ENCODE peak calls at places on chromosomes 16 and 17, in eight cellular contexts. One of them, this sample, is unnamed.

GRCh38 chr16:46620265-46621005 is 744 bp downstream of the SHCBP1 start:
- DNase-seq in stimulated activated CD4-positive, alpha-beta T cell treated with anti-CD3 and anti-CD28 coated beads, Interleukin-2, amount 100 ng/mL, for 48 hours: no peak
- DNase-seq in GM04503: no peak
- DNase-seq in activated CD4-positive, CD25-positive, alpha-beta regulatory T cell treated with anti-CD3 and anti-CD28 coated beads, Interleukin-2, amount 50 U/mL, for 16 hours: no peak
- DNase-seq in NCI-H1105: no peak
- DNase-seq in A172: peak
- DNase-seq in AG10803: no peak
- DNase-seq in NCI-H1092: no peak
- DNase-seq in this sample: no peak

GRCh38 chr17:39114744-39115534 is 36.5 kb downstream of the PLXDC1 start:
- DNase-seq in A172: peak
- DNase-seq in NCI-H1105: no peak
- DNase-seq in AG10803: peak
- DNase-seq in activated CD4-positive, CD25-positive, alpha-beta regulatory T cell treated with anti-CD3 and anti-CD28 coated beads, Interleukin-2, amount 50 U/mL, for 16 hours: no peak
- DNase-seq in stimulated activated CD4-positive, alpha-beta T cell treated with anti-CD3 and anti-CD28 coated beads, Interleukin-2, amount 100 ng/mL, for 48 hours: no peak
- DNase-seq in NCI-H1092: no peak
- DNase-seq in GM04503: no peak
- DNase-seq in this sample: no peak

GRCh38 chr16:49472598-49472997 is 99.0 kb downstream of the C16orf78 start:
- DNase-seq in NCI-H1092: peak
- DNase-seq in stimulated activated CD4-positive, alpha-beta T cell treated with anti-CD3 and anti-CD28 coated beads, Interleukin-2, amount 100 ng/mL, for 48 hours: no peak
- DNase-seq in A172: no peak
- DNase-seq in AG10803: no peak
- DNase-seq in activated CD4-positive, CD25-positive, alpha-beta regulatory T cell treated with anti-CD3 and anti-CD28 coated beads, Interleukin-2, amount 50 U/mL, for 16 hours: no peak
- DNase-seq in GM04503: no peak
- DNase-seq in NCI-H1105: peak
- DNase-seq in this sample: no peak

GRCh38 chr17:81687770-81688541 is 4.1 kb downstream of the HGS start:
- DNase-seq in NCI-H1105: no peak
- DNase-seq in AG10803: no peak
- DNase-seq in A172: no peak
- DNase-seq in GM04503: no peak
- DNase-seq in stimulated activated CD4-positive, alpha-beta T cell treated with anti-CD3 and anti-CD28 coated beads, Interleukin-2, amount 100 ng/mL, for 48 hours: no peak
- DNase-seq in NCI-H1092: no peak
- DNase-seq in activated CD4-positive, CD25-positive, alpha-beta regulatory T cell treated with anti-CD3 and anti-CD28 coated beads, Interleukin-2, amount 50 U/mL, for 16 hours: no peak
- DNase-seq in this sample: no peak

GRCh38 chr17:49955157-49955556 is 13.8 kb upstream of the DLX4 start:
- DNase-seq in NCI-H1092: no peak
- DNase-seq in activated CD4-positive, CD25-positive, alpha-beta regulatory T cell treated with anti-CD3 and anti-CD28 coated beads, Interleukin-2, amount 50 U/mL, for 16 hours: no peak
- DNase-seq in A172: peak
- DNase-seq in AG10803: no peak
- DNase-seq in GM04503: no peak
- DNase-seq in stimulated activated CD4-positive, alpha-beta T cell treated with anti-CD3 and anti-CD28 coated beads, Interleukin-2, amount 100 ng/mL, for 48 hours: no peak
- DNase-seq in NCI-H1105: no peak
- DNase-seq in this sample: no peak

GRCh38 chr17:78735832-78736525 is 46.1 kb downstream of the CYTH1 start:
- DNase-seq in NCI-H1105: no peak
- DNase-seq in activated CD4-positive, CD25-positive, alpha-beta regulatory T cell treated with anti-CD3 and anti-CD28 coated beads, Interleukin-2, amount 50 U/mL, for 16 hours: no peak
- DNase-seq in A172: peak
- DNase-seq in AG10803: no peak
- DNase-seq in NCI-H1092: no peak
- DNase-seq in GM04503: no peak
- DNase-seq in stimulated activated CD4-positive, alpha-beta T cell treated with anti-CD3 and anti-CD28 coated beads, Interleukin-2, amount 100 ng/mL, for 48 hours: no peak
- DNase-seq in this sample: no peak

GRCh38 chr16:67653131-67654068 is 6.7 kb downstream of the ACD start:
- DNase-seq in NCI-H1105: no peak
- DNase-seq in NCI-H1092: no peak
- DNase-seq in GM04503: no peak
- DNase-seq in stimulated activated CD4-positive, alpha-beta T cell treated with anti-CD3 and anti-CD28 coated beads, Interleukin-2, amount 100 ng/mL, for 48 hours: no peak
- DNase-seq in A172: no peak
- DNase-seq in AG10803: no peak
- DNase-seq in activated CD4-positive, CD25-positive, alpha-beta regulatory T cell treated with anti-CD3 and anti-CD28 coated beads, Interleukin-2, amount 50 U/mL, for 16 hours: no peak
- DNase-seq in this sample: no peak

GRCh38 chr17:70863436-70864248 is 694.3 kb downstream of the KCNJ2 start:
- DNase-seq in A172: peak
- DNase-seq in NCI-H1105: no peak
- DNase-seq in AG10803: no peak
- DNase-seq in NCI-H1092: no peak
- DNase-seq in stimulated activated CD4-positive, alpha-beta T cell treated with anti-CD3 and anti-CD28 coated beads, Interleukin-2, amount 100 ng/mL, for 48 hours: no peak
- DNase-seq in activated CD4-positive, CD25-positive, alpha-beta regulatory T cell treated with anti-CD3 and anti-CD28 coated beads, Interleukin-2, amount 50 U/mL, for 16 hours: no peak
- DNase-seq in GM04503: no peak
- DNase-seq in this sample: no peak

GRCh38 chr17:77716289-77716929 is 242.1 kb upstream of the TNRC6C start:
- DNase-seq in A172: no peak
- DNase-seq in NCI-H1092: no peak
- DNase-seq in AG10803: no peak
- DNase-seq in NCI-H1105: no peak
- DNase-seq in activated CD4-positive, CD25-positive, alpha-beta regulatory T cell treated with anti-CD3 and anti-CD28 coated beads, Interleukin-2, amount 50 U/mL, for 16 hours: no peak
- DNase-seq in stimulated activated CD4-positive, alpha-beta T cell treated with anti-CD3 and anti-CD28 coated beads, Interleukin-2, amount 100 ng/mL, for 48 hours: no peak
- DNase-seq in GM04503: no peak
- DNase-seq in this sample: no peak

GRCh38 chr16:57258226-57258909 is 13.3 kb downstream of the ARL2BP start:
- DNase-seq in GM04503: no peak
- DNase-seq in activated CD4-positive, CD25-positive, alpha-beta regulatory T cell treated with anti-CD3 and anti-CD28 coated beads, Interleukin-2, amount 50 U/mL, for 16 hours: no peak
- DNase-seq in AG10803: no peak
- DNase-seq in NCI-H1092: no peak
- DNase-seq in A172: no peak
- DNase-seq in stimulated activated CD4-positive, alpha-beta T cell treated with anti-CD3 and anti-CD28 coated beads, Interleukin-2, amount 100 ng/mL, for 48 hours: no peak
- DNase-seq in NCI-H1105: no peak
- DNase-seq in this sample: no peak

GRCh38 chr17:38451840-38452529 is 23.7 kb downstream of the ARHGAP23 start:
- DNase-seq in GM04503: peak
- DNase-seq in NCI-H1105: no peak
- DNase-seq in A172: peak
- DNase-seq in stimulated activated CD4-positive, alpha-beta T cell treated with anti-CD3 and anti-CD28 coated beads, Interleukin-2, amount 100 ng/mL, for 48 hours: no peak
- DNase-seq in NCI-H1092: no peak
- DNase-seq in activated CD4-positive, CD25-positive, alpha-beta regulatory T cell treated with anti-CD3 and anti-CD28 coated beads, Interleukin-2, amount 50 U/mL, for 16 hours: no peak
- DNase-seq in AG10803: peak
- DNase-seq in this sample: no peak

GRCh38 chr16:72128701-72129100 is 35.1 kb downstream of the DHX38 start:
- DNase-seq in activated CD4-positive, CD25-positive, alpha-beta regulatory T cell treated with anti-CD3 and anti-CD28 coated beads, Interleukin-2, amount 50 U/mL, for 16 hours: no peak
- DNase-seq in NCI-H1105: no peak
- DNase-seq in GM04503: no peak
- DNase-seq in stimulated activated CD4-positive, alpha-beta T cell treated with anti-CD3 and anti-CD28 coated beads, Interleukin-2, amount 100 ng/mL, for 48 hours: no peak
- DNase-seq in A172: no peak
- DNase-seq in AG10803: no peak
- DNase-seq in NCI-H1092: no peak
- DNase-seq in this sample: no peak

GRCh38 chr16:56102159-56102798 is 89.0 kb upstream of the GNAO1 start:
- DNase-seq in A172: no peak
- DNase-seq in NCI-H1105: peak
- DNase-seq in GM04503: no peak
- DNase-seq in NCI-H1092: peak
- DNase-seq in AG10803: peak
- DNase-seq in stimulated activated CD4-positive, alpha-beta T cell treated with anti-CD3 and anti-CD28 coated beads, Interleukin-2, amount 100 ng/mL, for 48 hours: no peak
- DNase-seq in activated CD4-positive, CD25-positive, alpha-beta regulatory T cell treated with anti-CD3 and anti-CD28 coated beads, Interleukin-2, amount 50 U/mL, for 16 hours: no peak
- DNase-seq in this sample: no peak

GRCh38 chr16:11188801-11189740 is 66.9 kb downstream of the SOCS1 start:
- DNase-seq in GM04503: no peak
- DNase-seq in NCI-H1092: no peak
- DNase-seq in A172: no peak
- DNase-seq in NCI-H1105: no peak
- DNase-seq in stimulated activated CD4-positive, alpha-beta T cell treated with anti-CD3 and anti-CD28 coated beads, Interleukin-2, amount 100 ng/mL, for 48 hours: no peak
- DNase-seq in AG10803: no peak
- DNase-seq in activated CD4-positive, CD25-positive, alpha-beta regulatory T cell treated with anti-CD3 and anti-CD28 coated beads, Interleukin-2, amount 50 U/mL, for 16 hours: no peak
- DNase-seq in this sample: no peak

GRCh38 chr17:27952366-27952765 is 59.2 kb upstream of the LYRM9 start:
- DNase-seq in NCI-H1092: no peak
- DNase-seq in AG10803: no peak
- DNase-seq in stimulated activated CD4-positive, alpha-beta T cell treated with anti-CD3 and anti-CD28 coated beads, Interleukin-2, amount 100 ng/mL, for 48 hours: no peak
- DNase-seq in activated CD4-positive, CD25-positive, alpha-beta regulatory T cell treated with anti-CD3 and anti-CD28 coated beads, Interleukin-2, amount 50 U/mL, for 16 hours: no peak
- DNase-seq in NCI-H1105: no peak
- DNase-seq in A172: no peak
- DNase-seq in GM04503: no peak
- DNase-seq in this sample: no peak

GRCh38 chr17:8994319-8994718 is 27.0 kb upstream of the NTN1 start:
- DNase-seq in GM04503: no peak
- DNase-seq in activated CD4-positive, CD25-positive, alpha-beta regulatory T cell treated with anti-CD3 and anti-CD28 coated beads, Interleukin-2, amount 50 U/mL, for 16 hours: peak
- DNase-seq in NCI-H1105: peak
- DNase-seq in AG10803: peak
- DNase-seq in NCI-H1092: no peak
- DNase-seq in stimulated activated CD4-positive, alpha-beta T cell treated with anti-CD3 and anti-CD28 coated beads, Interleukin-2, amount 100 ng/mL, for 48 hours: peak
- DNase-seq in A172: peak
- DNase-seq in this sample: peak

GRCh38 chr16:52191533-52192134 is 355.3 kb downstream of the TOX3 start:
- DNase-seq in AG10803: peak
- DNase-seq in GM04503: peak
- DNase-seq in activated CD4-positive, CD25-positive, alpha-beta regulatory T cell treated with anti-CD3 and anti-CD28 coated beads, Interleukin-2, amount 50 U/mL, for 16 hours: peak
- DNase-seq in NCI-H1092: peak
- DNase-seq in stimulated activated CD4-positive, alpha-beta T cell treated with anti-CD3 and anti-CD28 coated beads, Interleukin-2, amount 100 ng/mL, for 48 hours: peak
- DNase-seq in NCI-H1105: peak
- DNase-seq in A172: peak
- DNase-seq in this sample: peak

GRCh38 chr17:76405607-76405966 is 21.2 kb downstream of the SPHK1 start:
- DNase-seq in activated CD4-positive, CD25-positive, alpha-beta regulatory T cell treated with anti-CD3 and anti-CD28 coated beads, Interleukin-2, amount 50 U/mL, for 16 hours: no peak
- DNase-seq in stimulated activated CD4-positive, alpha-beta T cell treated with anti-CD3 and anti-CD28 coated beads, Interleukin-2, amount 100 ng/mL, for 48 hours: no peak
- DNase-seq in NCI-H1105: no peak
- DNase-seq in A172: no peak
- DNase-seq in NCI-H1092: no peak
- DNase-seq in GM04503: no peak
- DNase-seq in AG10803: no peak
- DNase-seq in this sample: no peak

GRCh38 chr16:66899310-66899944 is 19.1 kb downstream of the PDP2 start:
- DNase-seq in stimulated activated CD4-positive, alpha-beta T cell treated with anti-CD3 and anti-CD28 coated beads, Interleukin-2, amount 100 ng/mL, for 48 hours: no peak
- DNase-seq in GM04503: peak
- DNase-seq in AG10803: peak
- DNase-seq in NCI-H1092: no peak
- DNase-seq in NCI-H1105: no peak
- DNase-seq in A172: no peak
- DNase-seq in activated CD4-positive, CD25-positive, alpha-beta regulatory T cell treated with anti-CD3 and anti-CD28 coated beads, Interleukin-2, amount 50 U/mL, for 16 hours: no peak
- DNase-seq in this sample: no peak

GRCh38 chr17:56596741-56597494 is 3.4 kb downstream of the NOG start:
- DNase-seq in A172: peak
- DNase-seq in activated CD4-positive, CD25-positive, alpha-beta regulatory T cell treated with anti-CD3 and anti-CD28 coated beads, Interleukin-2, amount 50 U/mL, for 16 hours: no peak
- DNase-seq in AG10803: no peak
- DNase-seq in GM04503: no peak
- DNase-seq in NCI-H1105: no peak
- DNase-seq in NCI-H1092: no peak
- DNase-seq in stimulated activated CD4-positive, alpha-beta T cell treated with anti-CD3 and anti-CD28 coated beads, Interleukin-2, amount 100 ng/mL, for 48 hours: no peak
- DNase-seq in this sample: no peak

GRCh38 chr17:66373944-66374817 is 71.8 kb downstream of the PRKCA start:
- DNase-seq in A172: peak
- DNase-seq in GM04503: no peak
- DNase-seq in NCI-H1092: peak
- DNase-seq in AG10803: no peak
- DNase-seq in activated CD4-positive, CD25-positive, alpha-beta regulatory T cell treated with anti-CD3 and anti-CD28 coated beads, Interleukin-2, amount 50 U/mL, for 16 hours: no peak
- DNase-seq in stimulated activated CD4-positive, alpha-beta T cell treated with anti-CD3 and anti-CD28 coated beads, Interleukin-2, amount 100 ng/mL, for 48 hours: no peak
- DNase-seq in NCI-H1105: peak
- DNase-seq in this sample: peak

GRCh38 chr17:64583055-64583454 is 76.3 kb downstream of the CEP95 start:
- DNase-seq in AG10803: no peak
- DNase-seq in A172: no peak
- DNase-seq in GM04503: no peak
- DNase-seq in NCI-H1092: no peak
- DNase-seq in stimulated activated CD4-positive, alpha-beta T cell treated with anti-CD3 and anti-CD28 coated beads, Interleukin-2, amount 100 ng/mL, for 48 hours: no peak
- DNase-seq in activated CD4-positive, CD25-positive, alpha-beta regulatory T cell treated with anti-CD3 and anti-CD28 coated beads, Interleukin-2, amount 50 U/mL, for 16 hours: no peak
- DNase-seq in NCI-H1105: no peak
- DNase-seq in this sample: no peak

GRCh38 chr17:2400474-2400866 is 390 bp downstream of the MNT start:
- DNase-seq in NCI-H1092: no peak
- DNase-seq in AG10803: peak
- DNase-seq in A172: no peak
- DNase-seq in stimulated activated CD4-positive, alpha-beta T cell treated with anti-CD3 and anti-CD28 coated beads, Interleukin-2, amount 100 ng/mL, for 48 hours: no peak
- DNase-seq in NCI-H1105: peak
- DNase-seq in activated CD4-positive, CD25-positive, alpha-beta regulatory T cell treated with anti-CD3 and anti-CD28 coated beads, Interleukin-2, amount 50 U/mL, for 16 hours: peak
- DNase-seq in GM04503: no peak
- DNase-seq in this sample: no peak

GRCh38 chr16:15507299-15507958 is 73.0 kb downstream of the BMERB1 start:
- DNase-seq in activated CD4-positive, CD25-positive, alpha-beta regulatory T cell treated with anti-CD3 and anti-CD28 coated beads, Interleukin-2, amount 50 U/mL, for 16 hours: no peak
- DNase-seq in stimulated activated CD4-positive, alpha-beta T cell treated with anti-CD3 and anti-CD28 coated beads, Interleukin-2, amount 100 ng/mL, for 48 hours: no peak
- DNase-seq in GM04503: peak
- DNase-seq in NCI-H1092: no peak
- DNase-seq in AG10803: peak
- DNase-seq in NCI-H1105: no peak
- DNase-seq in A172: peak
- DNase-seq in this sample: no peak

GRCh38 chr17:77453613-77454559 is 313.1 kb downstream of the SEC14L1 start:
- DNase-seq in A172: no peak
- DNase-seq in activated CD4-positive, CD25-positive, alpha-beta regulatory T cell treated with anti-CD3 and anti-CD28 coated beads, Interleukin-2, amount 50 U/mL, for 16 hours: no peak
- DNase-seq in stimulated activated CD4-positive, alpha-beta T cell treated with anti-CD3 and anti-CD28 coated beads, Interleukin-2, amount 100 ng/mL, for 48 hours: no peak
- DNase-seq in NCI-H1105: peak
- DNase-seq in NCI-H1092: no peak
- DNase-seq in AG10803: no peak
- DNase-seq in GM04503: no peak
- DNase-seq in this sample: no peak

GRCh38 chr16:12265168-12265567 is 288.6 kb downstream of the SNX29 start:
- DNase-seq in AG10803: no peak
- DNase-seq in GM04503: no peak
- DNase-seq in NCI-H1105: no peak
- DNase-seq in activated CD4-positive, CD25-positive, alpha-beta regulatory T cell treated with anti-CD3 and anti-CD28 coated beads, Interleukin-2, amount 50 U/mL, for 16 hours: no peak
- DNase-seq in A172: no peak
- DNase-seq in stimulated activated CD4-positive, alpha-beta T cell treated with anti-CD3 and anti-CD28 coated beads, Interleukin-2, amount 100 ng/mL, for 48 hours: no peak
- DNase-seq in NCI-H1092: no peak
- DNase-seq in this sample: no peak